ENCODE peak calls at places on chromosomes 13 and 19, in six cellular contexts. E, R, A, V, N and H are unnamed samples.

GRCh38 chr13:83333614-83334388 is 548.5 kb downstream of the SLITRK1 start:
- DNase-seq in E (no peak), R (no peak), A (no peak), V (no peak), N (no peak), H (no peak)

GRCh38 chr13:93824286-93824685 is 597.7 kb downstream of the GPC6 start:
- DNase-seq in E (no peak), R (no peak), A (no peak), V (no peak), N (no peak), H (peak)

GRCh38 chr13:31242342-31242741 is 42.6 kb downstream of the B3GLCT start:
- DNase-seq in E (no peak), R (no peak), A (no peak), V (no peak), N (no peak), H (peak)

GRCh38 chr19:6424190-6424938 is at the start of gene KHSRP:
- DNase-seq in E (no peak), R (no peak), A (peak), V (peak), N (no peak), H (no peak)

GRCh38 chr13:38883783-38884182 is 106.8 kb downstream of the STOML3 start:
- DNase-seq in E (peak), R (no peak), A (no peak), V (no peak), N (no peak), H (peak)

GRCh38 chr13:32323912-32324311 is 8.6 kb downstream of the BRCA2 start:
- DNase-seq in E (peak), R (no peak), A (no peak), V (no peak), N (no peak), H (peak)

GRCh38 chr13:77836423-77836822 is 82.2 kb downstream of the EDNRB start:
- DNase-seq in E (peak), R (no peak), A (no peak), V (no peak), N (no peak), H (no peak)

GRCh38 chr19:8699908-8700307 is 1.3 kb upstream of the ACTL9 start:
- DNase-seq in E (no peak), R (no peak), A (no peak), V (no peak), N (no peak), H (no peak)